ENCODE peak calls at places on chromosomes 13 and 19, in eight cellular contexts. Z is stimulated activated CD8-positive, alpha-beta memory T cell treated with anti-CD3 and anti-CD28 coated beads, Interleukin-4, amount 100 ng/mL, for 1 hour; P is B cell; T is nucleus accumbens; D is neural progenitor cell; I is HS-5; N is A549; A is NCI-H69. Q is an unnamed sample.

GRCh38 chr13:75643693-75644092 is 7.6 kb downstream of the LMO7 start:
- DNase-seq in D (no peak), N (no peak), A (no peak), P (no peak), I (no peak), Z (no peak), T (no peak), Q (no peak)

GRCh38 chr13:95216182-95216581 is 85.1 kb downstream of the ABCC4 start:
- DNase-seq in T (no peak), N (no peak), D (no peak), I (no peak), P (no peak), Z (no peak), A (no peak), Q (no peak)

GRCh38 chr19:15114153-15114540 is 6.9 kb downstream of the SYDE1 start:
- DNase-seq in Z (no peak), A (no peak), N (no peak), P (no peak), I (no peak), D (no peak), T (no peak), Q (no peak)

GRCh38 chr19:18098891-18099622 is 1.5 kb downstream of the MAST3 start:
- DNase-seq in P (peak), A (peak), Z (no peak), D (peak), I (no peak), T (no peak), N (no peak), Q (no peak)

GRCh38 chr13:57557979-57558529 is 73.5 kb upstream of the PCDH17 start:
- DNase-seq in N (no peak), I (no peak), A (peak), T (no peak), P (no peak), Z (no peak), D (peak), Q (peak)

GRCh38 chr19:14059093-14059480 is 2.8 kb downstream of the PALM3 start:
- DNase-seq in P (peak), N (no peak), D (peak), Z (no peak), A (peak), T (no peak), I (no peak), Q (peak)

GRCh38 chr19:46134527-46134926 is 10.0 kb upstream of the IGFL3 start:
- DNase-seq in A (no peak), Z (no peak), N (no peak), I (no peak), D (no peak), P (no peak), T (no peak), Q (peak)

GRCh38 chr13:49441846-49442245 is 2.0 kb downstream of the CAB39L start:
- DNase-seq in P (no peak), Z (no peak), A (no peak), D (no peak), I (no peak), T (no peak), N (no peak), Q (no peak)

GRCh38 chr13:42275506-42275905 is 3.6 kb downstream of the AKAP11 start:
- DNase-seq in D (no peak), N (no peak), P (no peak), Z (no peak), I (no peak), T (no peak), A (no peak), Q (no peak)

GRCh38 chr19:29666634-29667389 is 1.6 kb downstream of the PLEKHF1 start:
- DNase-seq in N (no peak), I (no peak), D (peak), P (no peak), A (no peak), T (no peak), Z (no peak), Q (no peak)

GRCh38 chr19:5337126-5337525 is 3.5 kb downstream of the PTPRS start:
- DNase-seq in P (no peak), A (no peak), Z (no peak), T (peak), N (no peak), I (no peak), D (no peak), Q (no peak)

GRCh38 chr13:94825507-94825906 is 113.2 kb upstream of the SOX21 start:
- DNase-seq in P (no peak), I (no peak), D (peak), N (no peak), T (no peak), A (peak), Z (no peak), Q (peak)

GRCh38 chr19:34732548-34733255 is 1.3 kb upstream of the ZNF181 start:
- DNase-seq in T (no peak), P (peak), Z (no peak), D (peak), I (no peak), N (no peak), A (peak), Q (peak)

GRCh38 chr19:2964874-2965273 is 12.5 kb upstream of the TLE6 start:
- DNase-seq in P (no peak), N (no peak), D (no peak), Z (no peak), T (no peak), I (no peak), A (no peak), Q (no peak)

GRCh38 chr19:40762754-40763153 is 11.8 kb downstream of the SNRPA start:
- DNase-seq in A (no peak), T (no peak), P (no peak), D (no peak), N (no peak), I (no peak), Z (no peak), Q (no peak)

GRCh38 chr13:20353973-20354372 is 121.9 kb upstream of the GJB6 start:
- DNase-seq in T (no peak), N (no peak), I (peak), A (no peak), D (no peak), P (no peak), Z (no peak), Q (no peak)

GRCh38 chr13:37954191-37954590 is 84.6 kb upstream of the TRPC4 start:
- DNase-seq in P (no peak), A (peak), N (no peak), Z (no peak), T (no peak), D (no peak), I (no peak), Q (no peak)

GRCh38 chr13:25372275-25373081 is 704 bp downstream of the ATP8A2 start:
- DNase-seq in Z (no peak), T (no peak), N (no peak), D (peak), A (peak), P (peak), I (no peak), Q (peak)

GRCh38 chr19:38665950-38666661 is 18.7 kb downstream of the ACTN4 start:
- DNase-seq in A (no peak), T (no peak), Z (no peak), N (no peak), P (no peak), D (peak), I (no peak), Q (no peak)

GRCh38 chr19:5585461-5586299 is 17.9 kb upstream of the TINCR start:
- DNase-seq in D (peak), P (peak), I (no peak), A (no peak), N (no peak), T (peak), Z (no peak), Q (no peak)

GRCh38 chr13:50527612-50528509 is 315.6 kb downstream of the DLEU7 start:
- DNase-seq in P (no peak), D (no peak), N (no peak), T (no peak), I (no peak), Z (no peak), A (peak), Q (no peak)

GRCh38 chr19:11096210-11096841 is 7.1 kb downstream of the LDLR start:
- DNase-seq in A (no peak), D (no peak), N (no peak), Z (no peak), T (no peak), I (peak), P (no peak), Q (no peak)

GRCh38 chr19:8137425-8137824 is 12.0 kb downstream of the FBN3 start:
- DNase-seq in N (no peak), P (no peak), T (no peak), A (no peak), D (no peak), Z (no peak), I (no peak), Q (no peak)

GRCh38 chr13:94849254-94849653 is 136.9 kb upstream of the SOX21 start:
- DNase-seq in Z (no peak), D (no peak), N (no peak), I (no peak), T (no peak), P (no peak), A (no peak), Q (no peak)

GRCh38 chr13:87376081-87376480 is 295.1 kb upstream of the SLITRK5 start:
- DNase-seq in A (no peak), N (no peak), T (no peak), Z (no peak), P (no peak), D (no peak), I (peak), Q (no peak)

GRCh38 chr19:33110201-33110910 is 21.6 kb upstream of the WDR88 start:
- DNase-seq in N (no peak), A (no peak), Z (no peak), I (peak), D (no peak), P (no peak), T (no peak), Q (no peak)

GRCh38 chr13:37295046-37295445 is 189.6 kb upstream of the CSNK1A1L start:
- DNase-seq in I (no peak), Z (no peak), D (no peak), T (no peak), A (no peak), P (no peak), N (no peak), Q (no peak)

GRCh38 chr13:45838171-45838745 is 13.3 kb downstream of the SIAH3 start:
- DNase-seq in P (no peak), T (no peak), A (peak), Z (no peak), N (no peak), D (no peak), I (no peak), Q (no peak)

GRCh38 chr13:50788551-50788950 is 54.9 kb downstream of the DLEU7 start:
- DNase-seq in D (no peak), A (no peak), I (no peak), T (no peak), Z (no peak), P (no peak), N (no peak), Q (no peak)

GRCh38 chr19:2926341-2927031 is 18.3 kb downstream of the ZNF77 start:
- DNase-seq in A (no peak), N (no peak), T (no peak), D (no peak), P (no peak), Z (no peak), I (no peak), Q (no peak)

GRCh38 chr19:49432141-49433073 is 7.2 kb downstream of the GFY start:
- DNase-seq in A (no peak), N (no peak), P (no peak), I (no peak), T (no peak), D (peak), Z (no peak), Q (peak)

GRCh38 chr13:25872871-25873607 is 178.8 kb downstream of the SHISA2 start:
- DNase-seq in T (no peak), D (no peak), N (no peak), Z (no peak), P (no peak), I (no peak), A (no peak), Q (no peak)

GRCh38 chr19:58538257-58539168 is 5.4 kb upstream of the TRIM28 start:
- DNase-seq in P (no peak), Z (no peak), N (no peak), A (peak), D (peak), I (no peak), T (no peak), Q (no peak)

GRCh38 chr13:47114030-47114429 is 217.2 kb upstream of the HTR2A start:
- DNase-seq in A (no peak), P (no peak), I (peak), Z (no peak), D (peak), N (no peak), T (no peak), Q (no peak)

GRCh38 chr13:110506859-110507566 is 54.5 kb downstream of the RAB20 start:
- DNase-seq in P (no peak), D (no peak), A (no peak), T (no peak), Z (no peak), I (no peak), N (peak), Q (no peak)